ENCODE peak calls at places on chromosome 4, in five cellular contexts. One of them, this sample, is unnamed. For H3K4me1, the result is how much of the 10 kb centered on the place peaks cover.

GRCh38 chr4:949656-950055 is 17.4 kb downstream of the TMEM175 start:
- DNase-seq in A549: no peak
- DNase-seq in HCT116: no peak
- DNase-seq in astrocyte: no peak
- DNase-seq in CD8-positive, alpha-beta T cell: no peak
- DNase-seq in this sample: peak

GRCh38 chr4:122692641-122693520 is 39.6 kb upstream of the BBS12 start:
- DNase-seq in HCT116: no peak
- DNase-seq in CD8-positive, alpha-beta T cell: no peak
- DNase-seq in A549: no peak
- DNase-seq in astrocyte: peak
- DNase-seq in this sample: no peak

GRCh38 chr4:173243321-173243720 is 74.7 kb downstream of the GALNT7 start:
- DNase-seq in A549: peak
- DNase-seq in HCT116: no peak
- DNase-seq in astrocyte: peak
- DNase-seq in CD8-positive, alpha-beta T cell: no peak
- DNase-seq in this sample: no peak

GRCh38 chr4:186719925-186720694 is 3.5 kb downstream of the FAT1 start:
- DNase-seq in A549: no peak
- DNase-seq in astrocyte: no peak
- DNase-seq in HCT116: no peak
- DNase-seq in CD8-positive, alpha-beta T cell: no peak
- DNase-seq in this sample: no peak

GRCh38 chr4:1718095-1718850 is 2.9 kb downstream of the TMEM129 start:
- DNase-seq in astrocyte: no peak
- DNase-seq in HCT116: no peak
- DNase-seq in CD8-positive, alpha-beta T cell: no peak
- DNase-seq in A549: no peak
- DNase-seq in this sample: no peak

GRCh38 chr4:88857588-88857987 is 160.0 kb upstream of the NAP1L5 start:
- DNase-seq in A549: no peak
- DNase-seq in CD8-positive, alpha-beta T cell: no peak
- DNase-seq in HCT116: no peak
- DNase-seq in astrocyte: peak
- DNase-seq in this sample: no peak

GRCh38 chr4:80875642-80876041 is 154.9 kb upstream of the BMP3 start:
- DNase-seq in astrocyte: no peak
- DNase-seq in CD8-positive, alpha-beta T cell: no peak
- DNase-seq in A549: no peak
- DNase-seq in HCT116: no peak
- DNase-seq in this sample: no peak

GRCh38 chr4:20591571-20592455 is 108.4 kb upstream of the PACRGL start:
- DNase-seq in HCT116: no peak
- DNase-seq in A549: no peak
- DNase-seq in astrocyte: no peak
- DNase-seq in CD8-positive, alpha-beta T cell: no peak
- DNase-seq in this sample: no peak

GRCh38 chr4:165663411-165663810 is 209.6 kb upstream of the TLL1 start:
- DNase-seq in astrocyte: peak
- DNase-seq in HCT116: no peak
- DNase-seq in CD8-positive, alpha-beta T cell: no peak
- DNase-seq in A549: no peak
- DNase-seq in this sample: no peak

GRCh38 chr4:74838746-74839370 is 44.5 kb upstream of the BTC start:
- DNase-seq in HCT116: no peak
- DNase-seq in astrocyte: peak
- DNase-seq in A549: no peak
- DNase-seq in CD8-positive, alpha-beta T cell: no peak
- DNase-seq in this sample: no peak

GRCh38 chr4:38150021-38150671 is 189.9 kb downstream of the PTTG2 start:
- DNase-seq in CD8-positive, alpha-beta T cell: no peak
- DNase-seq in HCT116: no peak
- DNase-seq in A549: no peak
- DNase-seq in astrocyte: peak
- DNase-seq in this sample: no peak

GRCh38 chr4:71404049-71404448 is 65.2 kb downstream of the SLC4A4 start:
- DNase-seq in CD8-positive, alpha-beta T cell: no peak
- DNase-seq in A549: no peak
- DNase-seq in HCT116: no peak
- DNase-seq in astrocyte: peak
- DNase-seq in this sample: no peak

GRCh38 chr4:183987987-183988392 is 82.9 kb downstream of the STOX2 start:
- DNase-seq in A549: peak
- DNase-seq in HCT116: peak
- DNase-seq in astrocyte: peak
- DNase-seq in CD8-positive, alpha-beta T cell: no peak
- DNase-seq in this sample: peak

GRCh38 chr4:152508386-152508785 is 27.5 kb downstream of the FBXW7 start:
- DNase-seq in HCT116: no peak
- DNase-seq in astrocyte: no peak
- DNase-seq in A549: no peak
- DNase-seq in CD8-positive, alpha-beta T cell: no peak
- DNase-seq in this sample: no peak

GRCh38 chr4:130814896-130815295 is 1718.9 kb downstream of the C4orf33 start:
- DNase-seq in A549: no peak
- DNase-seq in HCT116: no peak
- DNase-seq in astrocyte: no peak
- DNase-seq in CD8-positive, alpha-beta T cell: no peak
- DNase-seq in this sample: no peak

GRCh38 chr4:170090667-170091052 is 904 bp upstream of the AADAT start:
- DNase-seq in A549: no peak
- DNase-seq in CD8-positive, alpha-beta T cell: no peak
- DNase-seq in HCT116: no peak
- DNase-seq in astrocyte: peak
- DNase-seq in this sample: no peak

GRCh38 chr4:167826281-167826680 is 266.1 kb upstream of the ANXA10 start:
- DNase-seq in CD8-positive, alpha-beta T cell: no peak
- DNase-seq in A549: no peak
- DNase-seq in astrocyte: no peak
- DNase-seq in HCT116: no peak
- DNase-seq in this sample: no peak

GRCh38 chr4:4396628-4397440 is 9.9 kb downstream of the NSG1 start:
- DNase-seq in CD8-positive, alpha-beta T cell: no peak
- DNase-seq in A549: no peak
- DNase-seq in astrocyte: no peak
- DNase-seq in HCT116: no peak
- DNase-seq in this sample: no peak

GRCh38 chr4:61011051-61011450 is 189.1 kb upstream of the ADGRL3 start:
- DNase-seq in astrocyte: peak
- DNase-seq in A549: no peak
- DNase-seq in CD8-positive, alpha-beta T cell: no peak
- DNase-seq in HCT116: no peak
- DNase-seq in this sample: no peak

GRCh38 chr4:36422582-36422981 is 141.2 kb downstream of the DTHD1 start:
- DNase-seq in A549: no peak
- DNase-seq in astrocyte: no peak
- DNase-seq in HCT116: no peak
- DNase-seq in CD8-positive, alpha-beta T cell: no peak
- DNase-seq in this sample: no peak

GRCh38 chr4:184392748-184393334 is 81.5 kb downstream of the IRF2 start:
- DNase-seq in A549: no peak
- DNase-seq in HCT116: no peak
- DNase-seq in astrocyte: no peak
- DNase-seq in CD8-positive, alpha-beta T cell: no peak
- DNase-seq in this sample: peak

GRCh38 chr4:6688879-6689505 is 4.7 kb upstream of the S100P start:
- DNase-seq in A549: peak
- DNase-seq in HCT116: peak
- DNase-seq in CD8-positive, alpha-beta T cell: peak
- DNase-seq in astrocyte: peak
- DNase-seq in this sample: no peak

GRCh38 chr4:114464873-114465272 is 133.7 kb upstream of the UGT8 start:
- DNase-seq in CD8-positive, alpha-beta T cell: no peak
- DNase-seq in HCT116: no peak
- DNase-seq in A549: no peak
- DNase-seq in astrocyte: peak
- DNase-seq in this sample: no peak

GRCh38 chr4:102343964-102344519 is 1.2 kb downstream of the SLC39A8 start:
- DNase-seq in A549: no peak
- DNase-seq in CD8-positive, alpha-beta T cell: no peak
- DNase-seq in astrocyte: no peak
- DNase-seq in HCT116: peak
- DNase-seq in this sample: no peak

GRCh38 chr4:25098964-25099843 is 61.0 kb downstream of the SEPSECS start:
- DNase-seq in A549: no peak
- DNase-seq in CD8-positive, alpha-beta T cell: no peak
- DNase-seq in astrocyte: peak
- DNase-seq in HCT116: no peak
- DNase-seq in this sample: peak
- TF ChIP-seq CTCF in A549: no peak
- TF ChIP-seq CTCF in CD8-positive, alpha-beta T cell: no peak
- TF ChIP-seq CTCF in astrocyte: no peak
- TF ChIP-seq CTCF in HCT116: no peak
- TF ChIP-seq CTCF in this sample: no peak

DNA sequence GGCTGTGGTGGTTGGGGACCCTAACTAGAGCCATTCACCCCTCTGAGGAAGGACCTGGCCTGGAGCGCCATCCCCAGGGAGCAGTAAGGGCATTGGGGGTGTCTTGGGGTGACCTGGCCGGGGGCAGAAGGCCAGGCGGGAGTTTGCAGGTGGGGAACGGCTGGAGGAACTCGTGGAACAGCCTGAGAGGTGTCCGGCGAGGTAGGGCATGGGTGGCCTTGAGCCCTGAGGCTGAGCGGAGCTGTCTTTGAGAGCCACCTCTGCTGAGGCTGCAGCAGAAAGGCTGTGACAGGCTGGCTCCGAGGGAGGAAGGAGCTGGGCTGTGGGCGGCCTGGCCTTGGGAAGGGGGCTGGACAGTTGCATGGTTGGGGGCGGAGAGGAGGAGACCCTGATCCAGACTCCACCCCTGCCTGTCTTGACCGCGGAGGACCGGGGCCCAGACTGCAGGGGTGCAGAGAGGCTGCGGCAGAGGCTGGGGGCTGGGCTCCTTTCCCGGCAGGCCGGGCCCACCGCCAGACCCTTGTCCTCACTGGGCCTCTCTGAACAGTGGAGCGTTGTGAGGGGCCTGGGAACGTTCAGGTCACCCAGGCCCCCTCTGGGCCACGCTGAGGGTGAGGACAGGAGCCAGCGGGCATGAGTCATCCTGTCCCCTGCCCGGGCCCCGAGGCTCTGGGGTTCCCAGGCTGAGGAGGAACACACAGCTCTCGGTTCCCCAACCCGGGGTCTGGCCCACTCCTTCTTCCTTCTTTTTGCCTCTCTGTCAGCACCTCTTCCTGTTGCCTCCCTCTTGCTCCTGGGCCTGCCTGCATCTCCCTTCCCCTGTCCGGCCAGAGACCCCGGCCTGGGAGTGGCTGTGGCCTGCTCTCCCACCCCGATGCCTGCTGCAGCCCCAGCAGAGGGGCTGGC is 8.1 kb downstream of the SH3BP2 start:
- DNase-seq in astrocyte: peak
- DNase-seq in HCT116: no peak
- DNase-seq in A549: no peak
- DNase-seq in CD8-positive, alpha-beta T cell: no peak
- DNase-seq in this sample: peak
- H3K4me1 ChIP-seq in astrocyte: under half
- H3K4me1 ChIP-seq in HCT116: half or more
- H3K4me1 ChIP-seq in A549: under half
- H3K4me1 ChIP-seq in CD8-positive, alpha-beta T cell: under half
- H3K4me1 ChIP-seq in this sample: under half

GRCh38 chr4:43886196-43886595 is 562.4 kb downstream of the KCTD8 start:
- DNase-seq in CD8-positive, alpha-beta T cell: no peak
- DNase-seq in astrocyte: no peak
- DNase-seq in HCT116: no peak
- DNase-seq in A549: no peak
- DNase-seq in this sample: no peak

DNA sequence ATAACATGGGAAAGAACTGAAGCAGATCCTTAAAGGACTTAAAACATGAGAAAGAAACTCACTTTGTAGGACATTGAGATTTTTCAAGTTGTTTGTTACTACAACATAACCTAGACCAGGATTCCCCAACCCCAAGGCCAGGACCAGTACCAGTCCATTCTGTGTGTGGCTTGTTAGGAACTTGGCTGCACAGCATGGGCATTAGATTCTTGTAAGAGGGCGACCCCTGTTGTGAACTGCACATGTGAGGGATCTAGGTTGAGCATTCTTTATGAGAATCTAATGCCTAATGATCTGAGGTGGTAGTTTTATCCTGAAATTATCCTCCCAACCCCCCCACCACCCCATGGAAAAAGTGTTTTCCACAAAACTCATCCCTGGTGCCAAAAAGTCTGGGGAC is 566.1 kb downstream of the KCTD8 start:
- DNase-seq in astrocyte: no peak
- DNase-seq in A549: no peak
- DNase-seq in CD8-positive, alpha-beta T cell: no peak
- DNase-seq in HCT116: no peak
- DNase-seq in this sample: no peak
- H3K4me3 ChIP-seq in astrocyte: no peak
- H3K4me3 ChIP-seq in A549: no peak
- H3K4me3 ChIP-seq in CD8-positive, alpha-beta T cell: no peak
- H3K4me3 ChIP-seq in HCT116: no peak
- H3K4me3 ChIP-seq in this sample: no peak

GRCh38 chr4:98341309-98341708 is 80.1 kb downstream of the RAP1GDS1 start:
- DNase-seq in CD8-positive, alpha-beta T cell: no peak
- DNase-seq in A549: no peak
- DNase-seq in astrocyte: peak
- DNase-seq in HCT116: no peak
- DNase-seq in this sample: no peak
- TF ChIP-seq CTCF in CD8-positive, alpha-beta T cell: no peak
- TF ChIP-seq CTCF in A549: no peak
- TF ChIP-seq CTCF in astrocyte: no peak
- TF ChIP-seq CTCF in HCT116: no peak
- TF ChIP-seq CTCF in this sample: no peak

DNA sequence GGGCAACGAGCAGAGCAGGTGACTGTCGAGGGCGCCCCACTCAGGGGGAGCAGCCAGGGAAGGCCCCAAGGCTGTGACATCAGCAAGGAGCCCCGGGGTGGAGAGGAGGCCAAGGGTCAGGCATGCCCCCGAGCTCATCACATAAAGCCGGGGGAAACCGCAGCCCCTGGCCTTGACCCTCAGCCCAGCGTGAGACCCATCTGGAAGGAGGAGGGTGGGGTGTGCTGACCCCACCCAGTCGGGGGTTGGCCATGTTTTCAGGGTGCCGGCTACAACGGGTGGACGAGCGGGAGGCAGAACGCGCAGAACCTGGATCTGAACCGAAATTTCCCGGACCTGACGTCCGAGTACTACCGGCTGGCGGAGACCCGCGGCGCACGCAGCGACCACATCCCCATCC is 13.9 kb downstream of the CPZ start:
- DNase-seq in A549: no peak
- DNase-seq in astrocyte: no peak
- DNase-seq in CD8-positive, alpha-beta T cell: no peak
- DNase-seq in HCT116: no peak
- DNase-seq in this sample: no peak
- H3K4me1 ChIP-seq in A549: under half
- H3K4me1 ChIP-seq in astrocyte: under half
- H3K4me1 ChIP-seq in CD8-positive, alpha-beta T cell: under half
- H3K4me1 ChIP-seq in HCT116: under half
- H3K4me1 ChIP-seq in this sample: under half

GRCh38 chr4:26862381-26862915 is 1.8 kb downstream of the STIM2 start:
- DNase-seq in CD8-positive, alpha-beta T cell: no peak
- DNase-seq in A549: no peak
- DNase-seq in HCT116: no peak
- DNase-seq in astrocyte: no peak
- DNase-seq in this sample: no peak
- H3K4me3 ChIP-seq in CD8-positive, alpha-beta T cell: peak
- H3K4me3 ChIP-seq in A549: peak
- H3K4me3 ChIP-seq in HCT116: peak
- H3K4me3 ChIP-seq in astrocyte: peak
- H3K4me3 ChIP-seq in this sample: peak

GRCh38 chr4:84238247-84239090 is 260.6 kb downstream of the NKX6-1 start:
- DNase-seq in CD8-positive, alpha-beta T cell: no peak
- DNase-seq in A549: no peak
- DNase-seq in astrocyte: peak
- DNase-seq in HCT116: no peak
- DNase-seq in this sample: no peak
- TF ChIP-seq CTCF in CD8-positive, alpha-beta T cell: no peak
- TF ChIP-seq CTCF in A549: no peak
- TF ChIP-seq CTCF in astrocyte: peak
- TF ChIP-seq CTCF in HCT116: peak
- TF ChIP-seq CTCF in this sample: no peak